ENCODE peak calls at places on chromosomes 7 and 10, in five cellular contexts. H is tibial artery, V is GM03348, M is HepG2, Y is nucleus accumbens. K is an unnamed sample.

GRCh38 chr10:13767721-13768178 is 181.0 kb downstream of the PRPF18 start:
- DNase-seq in H (no peak), Y (no peak), M (peak; percentile 13), V (no peak), K (peak; percentile 35)

GRCh38 chr7:16135628-16136027 is 285.7 kb downstream of the CRPPA start:
- DNase-seq in M (no peak), V (peak; percentile 3), Y (no peak), H (no peak), K (no peak)

GRCh38 chr7:41603985-41604384 is 98.9 kb downstream of the INHBA start:
- DNase-seq in V (no peak), M (no peak), H (no peak), Y (no peak), K (no peak)

GRCh38 chr10:128540806-128541739 is 414.9 kb upstream of the MKI67 start:
- DNase-seq in V (no peak), Y (no peak), H (no peak), M (no peak), K (no peak)

GRCh38 chr10:129151281-129151680 is 315.8 kb upstream of the MGMT start:
- DNase-seq in M (no peak), Y (no peak), V (no peak), H (no peak), K (no peak)

GRCh38 chr7:66146701-66147100 is 32.1 kb downstream of the CRCP start:
- DNase-seq in Y (no peak), H (no peak), M (no peak), V (peak; percentile 63), K (no peak)

GRCh38 chr7:266851-267840 is 22.8 kb upstream of the FOXL3 start:
- DNase-seq in H (no peak), V (no peak), M (peak; percentile 17), Y (no peak), K (no peak)

GRCh38 chr7:79692015-79692414 is 238.5 kb upstream of the MAGI2 start:
- DNase-seq in M (no peak), V (peak; percentile 31), Y (no peak), H (no peak), K (peak; percentile 98)

GRCh38 chr10:126499744-126500143 is 111.5 kb upstream of the ADAM12 start:
- DNase-seq in H (no peak), Y (no peak), M (no peak), V (no peak), K (no peak)

GRCh38 chr7:35846816-35847412 is 46.1 kb downstream of the SEPTIN7 start:
- DNase-seq in M (no peak), H (no peak), Y (no peak), V (no peak), K (no peak)

GRCh38 chr10:84543077-84543476 is 214.7 kb downstream of the CCSER2 start:
- DNase-seq in M (no peak), H (no peak), Y (no peak), V (no peak), K (no peak)

GRCh38 chr7:79555571-79555970 is 102.1 kb upstream of the MAGI2 start:
- DNase-seq in M (no peak), V (no peak), H (no peak), Y (no peak), K (no peak)

GRCh38 chr10:102657451-102657850 is 13.2 kb downstream of the TRIM8 start:
- DNase-seq in Y (no peak), M (no peak), H (no peak), V (no peak), K (no peak)

GRCh38 chr10:125227546-125227945 is 67.2 kb upstream of the CTBP2 start:
- DNase-seq in H (no peak), V (no peak), Y (no peak), M (no peak), K (no peak)

GRCh38 chr7:80764132-80764531 is 125.7 kb downstream of the CD36 start:
- DNase-seq in M (no peak), V (no peak), Y (no peak), H (no peak), K (no peak)

GRCh38 chr10:80443531-80443974 is 10.6 kb upstream of the TSPAN14 start:
- DNase-seq in V (peak; percentile 44), H (no peak), Y (no peak), M (peak; percentile 41), K (peak; percentile 51)

GRCh38 chr7:37448057-37448636 is 517 bp downstream of the ELMO1 start:
- DNase-seq in V (peak; percentile 20), Y (no peak), H (no peak), M (no peak), K (no peak)

GRCh38 chr10:35422236-35422635 is 85.9 kb downstream of the CCNY start:
- DNase-seq in M (peak; percentile 31), V (no peak), H (no peak), Y (no peak), K (peak; percentile 78)

GRCh38 chr7:16347461-16348192 is 73.7 kb downstream of the CRPPA start:
- DNase-seq in V (no peak), M (no peak), Y (no peak), H (no peak), K (peak; percentile 51)

GRCh38 chr10:81251457-81252115 is 623.4 kb upstream of the NRG3 start:
- DNase-seq in Y (no peak), M (no peak), V (no peak), H (no peak), K (peak; percentile 26)

GRCh38 chr7:55063633-55064032 is 44.8 kb downstream of the EGFR start:
- DNase-seq in Y (no peak), V (no peak), M (no peak), H (no peak), K (peak; percentile 81)

GRCh38 chr10:19817251-19818046 is 1.2 kb downstream of the PLXDC2 start:
- DNase-seq in M (no peak), V (peak; percentile 13), H (peak; percentile 54), Y (peak; percentile 19), K (no peak)

GRCh38 chr7:143512488-143513340 is 35.0 kb downstream of the TAS2R41 start:
- DNase-seq in V (peak; percentile 29), H (no peak), M (no peak), Y (no peak), K (no peak)

GRCh38 chr7:12896316-12896715 is 208.9 kb downstream of the ARL4A start:
- DNase-seq in Y (no peak), H (no peak), V (no peak), M (no peak), K (no peak)

GRCh38 chr10:91901784-91902677 is 7.3 kb downstream of the FGFBP3 start:
- DNase-seq in M (peak; percentile 79), Y (no peak), V (peak; percentile 60), H (no peak), K (peak; percentile 98)

GRCh38 chr10:114779803-114780609 is 41.6 kb upstream of the FHIP2A start:
- DNase-seq in V (peak; percentile 70), M (peak; percentile 3), Y (no peak), H (no peak), K (peak; percentile 88)

GRCh38 chr10:108877130-108877529 is 1046.2 kb downstream of the XPNPEP1 start:
- DNase-seq in Y (no peak), V (peak; percentile 24), H (no peak), M (no peak), K (no peak)

GRCh38 chr7:33888206-33888605 is 17.1 kb upstream of the BMPER start:
- DNase-seq in V (no peak), Y (no peak), H (no peak), M (no peak), K (peak; percentile 49)

GRCh38 chr10:16856567-16856966 is 39.3 kb upstream of the RSU1 start:
- DNase-seq in M (no peak), V (no peak), H (no peak), Y (no peak), K (no peak)

GRCh38 chr7:108016841-108017775 is 14.1 kb upstream of the LAMB1 start:
- DNase-seq in H (no peak), M (peak; percentile 55), V (peak; percentile 52), Y (no peak), K (peak; percentile 67)

GRCh38 chr7:158378978-158379377 is 208.6 kb downstream of the PTPRN2 start:
- DNase-seq in V (no peak), Y (no peak), H (no peak), M (no peak), K (no peak)

GRCh38 chr7:2151235-2151634 is 81.5 kb downstream of the MAD1L1 start:
- DNase-seq in V (no peak), M (no peak), H (no peak), Y (no peak), K (no peak)

GRCh38 chr7:156334636-156335035 is 305.9 kb upstream of the RNF32 start:
- DNase-seq in Y (no peak), M (no peak), H (no peak), V (no peak), K (no peak)

GRCh38 chr7:158536871-158537865 is 50.5 kb downstream of the PTPRN2 start:
- DNase-seq in M (peak; percentile 44), H (no peak), Y (no peak), V (no peak), K (no peak)

GRCh38 chr7:17371656-17372524 is 73.4 kb downstream of the AHR start:
- DNase-seq in Y (no peak), H (no peak), M (peak; percentile 17), V (peak; percentile 77), K (peak; percentile 99)

K was measured in renal cortical epithelial cell.